ENCODE peak calls at places on chromosomes 13 and 19, in nine cellular contexts. One of them, this sample, is unnamed.

GRCh38 chr19:55605637-55606470 is at the start of gene ZNF865:
- DNase-seq in CD8-positive, alpha-beta T cell: peak
- DNase-seq in dorsolateral prefrontal cortex: peak
- DNase-seq in hippocampal formation: peak
- DNase-seq in lower leg skin: peak
- DNase-seq in A549: peak
- DNase-seq in cerebellum: peak
- DNase-seq in GM20000: peak
- DNase-seq in activated CD8-positive, alpha-beta memory T cell treated with anti-CD3 and anti-CD28 coated beads, Interleukin-2, amount 50 U/mL, for 4 hours: peak
- DNase-seq in this sample: peak

GRCh38 chr19:44499559-44499958 is 763 bp downstream of the ZNF180 start:
- DNase-seq in CD8-positive, alpha-beta T cell: no peak
- DNase-seq in dorsolateral prefrontal cortex: no peak
- DNase-seq in hippocampal formation: no peak
- DNase-seq in lower leg skin: no peak
- DNase-seq in A549: no peak
- DNase-seq in cerebellum: no peak
- DNase-seq in GM20000: no peak
- DNase-seq in activated CD8-positive, alpha-beta memory T cell treated with anti-CD3 and anti-CD28 coated beads, Interleukin-2, amount 50 U/mL, for 4 hours: no peak
- DNase-seq in this sample: no peak

GRCh38 chr19:7619671-7620441 is 9.5 kb downstream of the XAB2 start:
- DNase-seq in CD8-positive, alpha-beta T cell: no peak
- DNase-seq in dorsolateral prefrontal cortex: no peak
- DNase-seq in hippocampal formation: no peak
- DNase-seq in lower leg skin: no peak
- DNase-seq in A549: no peak
- DNase-seq in cerebellum: no peak
- DNase-seq in GM20000: no peak
- DNase-seq in activated CD8-positive, alpha-beta memory T cell treated with anti-CD3 and anti-CD28 coated beads, Interleukin-2, amount 50 U/mL, for 4 hours: no peak
- DNase-seq in this sample: no peak

GRCh38 chr13:48631441-48631840 is 22.3 kb upstream of the CYSLTR2 start:
- DNase-seq in CD8-positive, alpha-beta T cell: no peak
- DNase-seq in dorsolateral prefrontal cortex: no peak
- DNase-seq in hippocampal formation: no peak
- DNase-seq in lower leg skin: no peak
- DNase-seq in A549: no peak
- DNase-seq in cerebellum: no peak
- DNase-seq in GM20000: no peak
- DNase-seq in activated CD8-positive, alpha-beta memory T cell treated with anti-CD3 and anti-CD28 coated beads, Interleukin-2, amount 50 U/mL, for 4 hours: no peak
- DNase-seq in this sample: no peak

GRCh38 chr19:19624032-19624570 is 3.9 kb downstream of the LPAR2 start:
- DNase-seq in CD8-positive, alpha-beta T cell: no peak
- DNase-seq in dorsolateral prefrontal cortex: no peak
- DNase-seq in hippocampal formation: no peak
- DNase-seq in lower leg skin: no peak
- DNase-seq in A549: no peak
- DNase-seq in cerebellum: no peak
- DNase-seq in GM20000: no peak
- DNase-seq in activated CD8-positive, alpha-beta memory T cell treated with anti-CD3 and anti-CD28 coated beads, Interleukin-2, amount 50 U/mL, for 4 hours: no peak
- DNase-seq in this sample: no peak

GRCh38 chr13:24821207-24821606 is 57.2 kb downstream of the RNF17 start:
- DNase-seq in CD8-positive, alpha-beta T cell: no peak
- DNase-seq in dorsolateral prefrontal cortex: no peak
- DNase-seq in hippocampal formation: no peak
- DNase-seq in lower leg skin: no peak
- DNase-seq in A549: no peak
- DNase-seq in cerebellum: no peak
- DNase-seq in GM20000: no peak
- DNase-seq in activated CD8-positive, alpha-beta memory T cell treated with anti-CD3 and anti-CD28 coated beads, Interleukin-2, amount 50 U/mL, for 4 hours: no peak
- DNase-seq in this sample: no peak

GRCh38 chr13:75705395-75705794 is 69.3 kb downstream of the LMO7 start:
- DNase-seq in CD8-positive, alpha-beta T cell: no peak
- DNase-seq in dorsolateral prefrontal cortex: no peak
- DNase-seq in hippocampal formation: no peak
- DNase-seq in lower leg skin: no peak
- DNase-seq in A549: peak
- DNase-seq in cerebellum: no peak
- DNase-seq in GM20000: no peak
- DNase-seq in activated CD8-positive, alpha-beta memory T cell treated with anti-CD3 and anti-CD28 coated beads, Interleukin-2, amount 50 U/mL, for 4 hours: no peak
- DNase-seq in this sample: no peak

GRCh38 chr19:44608391-44608821 is 5.0 kb upstream of the IGSF23 start:
- DNase-seq in CD8-positive, alpha-beta T cell: no peak
- DNase-seq in dorsolateral prefrontal cortex: no peak
- DNase-seq in hippocampal formation: no peak
- DNase-seq in lower leg skin: no peak
- DNase-seq in A549: no peak
- DNase-seq in cerebellum: no peak
- DNase-seq in GM20000: no peak
- DNase-seq in activated CD8-positive, alpha-beta memory T cell treated with anti-CD3 and anti-CD28 coated beads, Interleukin-2, amount 50 U/mL, for 4 hours: no peak
- DNase-seq in this sample: no peak

GRCh38 chr13:44278164-44278563 is 95.5 kb upstream of the SERP2 start:
- DNase-seq in CD8-positive, alpha-beta T cell: no peak
- DNase-seq in dorsolateral prefrontal cortex: no peak
- DNase-seq in hippocampal formation: no peak
- DNase-seq in lower leg skin: peak
- DNase-seq in A549: no peak
- DNase-seq in cerebellum: no peak
- DNase-seq in GM20000: no peak
- DNase-seq in activated CD8-positive, alpha-beta memory T cell treated with anti-CD3 and anti-CD28 coated beads, Interleukin-2, amount 50 U/mL, for 4 hours: no peak
- DNase-seq in this sample: no peak

GRCh38 chr13:81223784-81224501 is 883.0 kb upstream of the SPRY2 start:
- DNase-seq in CD8-positive, alpha-beta T cell: no peak
- DNase-seq in dorsolateral prefrontal cortex: no peak
- DNase-seq in hippocampal formation: no peak
- DNase-seq in lower leg skin: no peak
- DNase-seq in A549: no peak
- DNase-seq in cerebellum: no peak
- DNase-seq in GM20000: no peak
- DNase-seq in activated CD8-positive, alpha-beta memory T cell treated with anti-CD3 and anti-CD28 coated beads, Interleukin-2, amount 50 U/mL, for 4 hours: no peak
- DNase-seq in this sample: no peak

GRCh38 chr19:5459360-5459759 is 4.1 kb downstream of the ZNRF4 start:
- DNase-seq in CD8-positive, alpha-beta T cell: no peak
- DNase-seq in dorsolateral prefrontal cortex: no peak
- DNase-seq in hippocampal formation: no peak
- DNase-seq in lower leg skin: no peak
- DNase-seq in A549: no peak
- DNase-seq in cerebellum: no peak
- DNase-seq in GM20000: no peak
- DNase-seq in activated CD8-positive, alpha-beta memory T cell treated with anti-CD3 and anti-CD28 coated beads, Interleukin-2, amount 50 U/mL, for 4 hours: no peak
- DNase-seq in this sample: no peak

GRCh38 chr13:106348032-106348431 is 187.4 kb downstream of the EFNB2 start:
- DNase-seq in CD8-positive, alpha-beta T cell: no peak
- DNase-seq in dorsolateral prefrontal cortex: no peak
- DNase-seq in hippocampal formation: no peak
- DNase-seq in lower leg skin: no peak
- DNase-seq in A549: peak
- DNase-seq in cerebellum: no peak
- DNase-seq in GM20000: no peak
- DNase-seq in activated CD8-positive, alpha-beta memory T cell treated with anti-CD3 and anti-CD28 coated beads, Interleukin-2, amount 50 U/mL, for 4 hours: no peak
- DNase-seq in this sample: no peak

GRCh38 chr13:30832845-30833332 is 73.2 kb upstream of the MEDAG start:
- DNase-seq in CD8-positive, alpha-beta T cell: peak
- DNase-seq in dorsolateral prefrontal cortex: no peak
- DNase-seq in hippocampal formation: no peak
- DNase-seq in lower leg skin: peak
- DNase-seq in A549: peak
- DNase-seq in cerebellum: peak
- DNase-seq in GM20000: no peak
- DNase-seq in activated CD8-positive, alpha-beta memory T cell treated with anti-CD3 and anti-CD28 coated beads, Interleukin-2, amount 50 U/mL, for 4 hours: peak
- DNase-seq in this sample: no peak

GRCh38 chr19:35362261-35363000 is 4.2 kb downstream of the FFAR3 start:
- DNase-seq in CD8-positive, alpha-beta T cell: no peak
- DNase-seq in dorsolateral prefrontal cortex: no peak
- DNase-seq in hippocampal formation: no peak
- DNase-seq in lower leg skin: peak
- DNase-seq in A549: no peak
- DNase-seq in cerebellum: no peak
- DNase-seq in GM20000: no peak
- DNase-seq in activated CD8-positive, alpha-beta memory T cell treated with anti-CD3 and anti-CD28 coated beads, Interleukin-2, amount 50 U/mL, for 4 hours: no peak
- DNase-seq in this sample: no peak

GRCh38 chr13:106011600-106011999 is 523.9 kb downstream of the EFNB2 start:
- DNase-seq in CD8-positive, alpha-beta T cell: no peak
- DNase-seq in dorsolateral prefrontal cortex: no peak
- DNase-seq in hippocampal formation: no peak
- DNase-seq in lower leg skin: no peak
- DNase-seq in A549: no peak
- DNase-seq in cerebellum: no peak
- DNase-seq in GM20000: no peak
- DNase-seq in activated CD8-positive, alpha-beta memory T cell treated with anti-CD3 and anti-CD28 coated beads, Interleukin-2, amount 50 U/mL, for 4 hours: no peak
- DNase-seq in this sample: no peak

GRCh38 chr19:1360818-1361461 is 22.8 kb upstream of the NDUFS7 start:
- DNase-seq in CD8-positive, alpha-beta T cell: no peak
- DNase-seq in dorsolateral prefrontal cortex: peak
- DNase-seq in hippocampal formation: peak
- DNase-seq in lower leg skin: no peak
- DNase-seq in A549: no peak
- DNase-seq in cerebellum: peak
- DNase-seq in GM20000: no peak
- DNase-seq in activated CD8-positive, alpha-beta memory T cell treated with anti-CD3 and anti-CD28 coated beads, Interleukin-2, amount 50 U/mL, for 4 hours: no peak
- DNase-seq in this sample: no peak

GRCh38 chr19:19637186-19637522 is 6.3 kb downstream of the GMIP start:
- DNase-seq in CD8-positive, alpha-beta T cell: no peak
- DNase-seq in dorsolateral prefrontal cortex: no peak
- DNase-seq in hippocampal formation: no peak
- DNase-seq in lower leg skin: no peak
- DNase-seq in A549: no peak
- DNase-seq in cerebellum: no peak
- DNase-seq in GM20000: no peak
- DNase-seq in activated CD8-positive, alpha-beta memory T cell treated with anti-CD3 and anti-CD28 coated beads, Interleukin-2, amount 50 U/mL, for 4 hours: no peak
- DNase-seq in this sample: no peak

GRCh38 chr19:35545855-35546381 is 492 bp downstream of the TMEM147 start:
- DNase-seq in CD8-positive, alpha-beta T cell: peak
- DNase-seq in dorsolateral prefrontal cortex: peak
- DNase-seq in hippocampal formation: no peak
- DNase-seq in lower leg skin: no peak
- DNase-seq in A549: peak
- DNase-seq in cerebellum: peak
- DNase-seq in GM20000: peak
- DNase-seq in activated CD8-positive, alpha-beta memory T cell treated with anti-CD3 and anti-CD28 coated beads, Interleukin-2, amount 50 U/mL, for 4 hours: peak
- DNase-seq in this sample: no peak

GRCh38 chr19:7386769-7387168 is 38.0 kb downstream of the ARHGEF18 start:
- DNase-seq in CD8-positive, alpha-beta T cell: no peak
- DNase-seq in dorsolateral prefrontal cortex: no peak
- DNase-seq in hippocampal formation: no peak
- DNase-seq in lower leg skin: no peak
- DNase-seq in A549: no peak
- DNase-seq in cerebellum: no peak
- DNase-seq in GM20000: no peak
- DNase-seq in activated CD8-positive, alpha-beta memory T cell treated with anti-CD3 and anti-CD28 coated beads, Interleukin-2, amount 50 U/mL, for 4 hours: no peak
- DNase-seq in this sample: no peak

GRCh38 chr13:50149143-50149703 is 134.0 kb downstream of the KCNRG start:
- DNase-seq in CD8-positive, alpha-beta T cell: no peak
- DNase-seq in dorsolateral prefrontal cortex: no peak
- DNase-seq in hippocampal formation: no peak
- DNase-seq in lower leg skin: no peak
- DNase-seq in A549: no peak
- DNase-seq in cerebellum: no peak
- DNase-seq in GM20000: no peak
- DNase-seq in activated CD8-positive, alpha-beta memory T cell treated with anti-CD3 and anti-CD28 coated beads, Interleukin-2, amount 50 U/mL, for 4 hours: no peak
- DNase-seq in this sample: no peak

GRCh38 chr19:46803555-46803954 is 15.2 kb upstream of the SLC1A5 start:
- DNase-seq in CD8-positive, alpha-beta T cell: no peak
- DNase-seq in dorsolateral prefrontal cortex: no peak
- DNase-seq in hippocampal formation: no peak
- DNase-seq in lower leg skin: no peak
- DNase-seq in A549: no peak
- DNase-seq in cerebellum: no peak
- DNase-seq in GM20000: no peak
- DNase-seq in activated CD8-positive, alpha-beta memory T cell treated with anti-CD3 and anti-CD28 coated beads, Interleukin-2, amount 50 U/mL, for 4 hours: no peak
- DNase-seq in this sample: no peak

This sample was measured in KG1.